ENCODE peak calls at places on chromosome 6, in seven cellular contexts. J is H54, U is adrenal gland, N is HepG2, P is tibial nerve, X is K562, O is GM12878. A is an unnamed sample.

GRCh38 chr6:113875470-113875869 is 18.3 kb downstream of the MARCKS start:
- DNase-seq in O (no peak), P (no peak), U (no peak), N (no peak), X (no peak), J (no peak), A (no peak)

GRCh38 chr6:25703005-25703404 is 51.0 kb downstream of the SCGN start:
- DNase-seq in U (no peak), P (no peak), N (peak), X (no peak), O (no peak), J (no peak), A (no peak)

GRCh38 chr6:115360602-115361325 is 699.9 kb downstream of the FRK start:
- DNase-seq in O (no peak), X (no peak), P (no peak), J (no peak), U (no peak), N (no peak), A (no peak)

GRCh38 chr6:48826884-48827701 is 636.0 kb downstream of the MMUT start:
- DNase-seq in J (peak), U (no peak), P (no peak), O (no peak), X (no peak), N (no peak), A (peak)

GRCh38 chr6:45630801-45631200 is 253.1 kb upstream of the SUPT3H start:
- DNase-seq in U (no peak), X (no peak), P (no peak), N (no peak), O (no peak), J (no peak), A (no peak)

GRCh38 chr6:154593122-154593521 is 82.6 kb upstream of the CNKSR3 start:
- DNase-seq in P (no peak), N (peak), U (no peak), O (no peak), X (peak), J (no peak), A (no peak)

GRCh38 chr6:142913036-142913510 is 31.9 kb downstream of the HIVEP2 start:
- DNase-seq in P (no peak), X (no peak), J (no peak), U (no peak), O (peak), N (no peak), A (no peak)

GRCh38 chr6:14354919-14355572 is 237.5 kb downstream of the CD83 start:
- DNase-seq in P (peak), O (no peak), X (no peak), N (no peak), U (peak), J (peak), A (no peak)

GRCh38 chr6:17394192-17394611 is 807 bp downstream of the CAP2 start:
- DNase-seq in J (peak), P (peak), U (peak), X (peak), N (peak), O (no peak), A (no peak)

GRCh38 chr6:53717571-53717970 is 52.0 kb upstream of the KLHL31 start:
- DNase-seq in O (no peak), N (no peak), U (no peak), X (no peak), J (no peak), P (no peak), A (no peak)

GRCh38 chr6:19024737-19025136 is 637.6 kb downstream of the RNF144B start:
- DNase-seq in X (no peak), P (peak), J (no peak), U (no peak), O (no peak), N (peak), A (no peak)

GRCh38 chr6:91816335-91816734 is 1229.5 kb upstream of the MAP3K7 start:
- DNase-seq in U (no peak), O (no peak), J (no peak), N (no peak), P (no peak), X (no peak), A (no peak)

GRCh38 chr6:103113416-103113815 is 1719.9 kb downstream of the GRIK2 start:
- DNase-seq in J (no peak), X (no peak), P (no peak), N (no peak), O (no peak), U (no peak), A (no peak)

GRCh38 chr6:87825865-87826264 is 123.8 kb upstream of the AKIRIN2 start:
- DNase-seq in P (no peak), N (peak), O (no peak), U (no peak), J (no peak), X (no peak), A (no peak)

GRCh38 chr6:32785781-32786533 is 22.6 kb upstream of the HLA-DQB2 start:
- DNase-seq in N (peak), U (peak), O (peak), X (peak), P (peak), J (no peak), A (peak)

GRCh38 chr6:41939848-41940758 is 1.5 kb downstream of the CCND3 start:
- DNase-seq in X (peak), U (peak), N (no peak), P (no peak), O (no peak), J (no peak), A (peak)

GRCh38 chr6:154306696-154307095 is 49.9 kb downstream of the IPCEF1 start:
- DNase-seq in N (no peak), J (no peak), P (no peak), O (peak), U (no peak), X (no peak), A (no peak)

GRCh38 chr6:64266351-64266821 is 630.8 kb downstream of the PHF3 start:
- DNase-seq in J (no peak), O (peak), U (no peak), N (no peak), P (no peak), X (no peak), A (no peak)

GRCh38 chr6:102798631-102799030 is 1405.1 kb downstream of the GRIK2 start:
- DNase-seq in P (no peak), U (no peak), J (no peak), X (no peak), O (no peak), N (no peak), A (no peak)

GRCh38 chr6:1285589-1286340 is 26.1 kb upstream of the FOXQ1 start:
- DNase-seq in U (no peak), N (no peak), P (no peak), X (no peak), O (no peak), J (peak), A (no peak)

GRCh38 chr6:100892693-100893092 is 11.6 kb upstream of the ASCC3 start:
- DNase-seq in N (no peak), O (no peak), U (no peak), X (no peak), J (no peak), P (no peak), A (no peak)

GRCh38 chr6:129029778-129030177 is 146.8 kb downstream of the LAMA2 start:
- DNase-seq in O (no peak), U (no peak), P (no peak), X (no peak), J (no peak), N (no peak), A (no peak)

GRCh38 chr6:114514153-114514552 is 171.3 kb upstream of the HS3ST5 start:
- DNase-seq in J (no peak), N (peak), X (no peak), P (no peak), U (no peak), O (no peak), A (no peak)

GRCh38 chr6:86045038-86045437 is 402.4 kb upstream of the SYNCRIP start:
- DNase-seq in O (no peak), P (no peak), J (no peak), X (no peak), U (no peak), N (no peak), A (no peak)

GRCh38 chr6:149147939-149148718 is 169.4 kb upstream of the TAB2 start:
- DNase-seq in O (no peak), X (no peak), P (no peak), N (no peak), J (no peak), U (no peak), A (no peak)

GRCh38 chr6:16836186-16836981 is 75.1 kb upstream of the ATXN1 start:
- DNase-seq in J (no peak), N (no peak), O (peak), U (no peak), X (no peak), P (no peak), A (no peak)

GRCh38 chr6:41640436-41640835 is 2.2 kb downstream of the MDFI start:
- DNase-seq in J (no peak), N (no peak), O (no peak), X (no peak), P (no peak), U (no peak), A (no peak)

GRCh38 chr6:119915971-119916370 is 566.4 kb upstream of the MAN1A1 start:
- DNase-seq in O (no peak), N (no peak), P (no peak), U (no peak), J (no peak), X (no peak), A (no peak)

GRCh38 chr6:46220351-46221220 is 49.8 kb upstream of the ENPP5 start:
- DNase-seq in O (peak), X (no peak), N (no peak), P (no peak), J (no peak), U (no peak), A (no peak)

GRCh38 chr6:166728884-166729530 is 102.0 kb upstream of the RPS6KA2 start:
- DNase-seq in P (no peak), J (no peak), O (no peak), N (no peak), U (no peak), X (no peak), A (no peak)

GRCh38 chr6:28474441-28475219 is 31.3 kb upstream of the ZSCAN23 start:
- DNase-seq in J (peak), N (peak), U (peak), O (peak), X (peak), P (no peak), A (peak)

GRCh38 chr6:167094436-167094819 is 28.5 kb upstream of the CCR6 start:
- DNase-seq in N (no peak), U (no peak), J (no peak), P (no peak), O (no peak), X (no peak), A (no peak)

GRCh38 chr6:47229255-47229654 is 80.5 kb downstream of the TNFRSF21 start:
- DNase-seq in N (no peak), O (no peak), X (no peak), U (no peak), J (no peak), P (no peak), A (no peak)

GRCh38 chr6:167998206-167998605 is 735 bp downstream of the KIF25 start:
- DNase-seq in O (no peak), X (no peak), U (no peak), J (no peak), P (no peak), N (no peak), A (no peak)

GRCh38 chr6:158019416-158019815 is 37.8 kb downstream of the SYNJ2 start:
- DNase-seq in J (no peak), P (no peak), O (no peak), U (no peak), N (no peak), X (no peak), A (no peak)

GRCh38 chr6:56808871-56809359 is 146.0 kb upstream of the BEND6 start:
- DNase-seq in P (no peak), U (no peak), N (no peak), O (no peak), X (no peak), J (peak), A (no peak)

GRCh38 chr6:6317825-6318733 is 2.4 kb downstream of the F13A1 start:
- DNase-seq in P (no peak), O (no peak), J (no peak), U (no peak), N (no peak), X (no peak), A (no peak)

GRCh38 chr6:6317386-6317785 is 3.1 kb downstream of the F13A1 start:
- DNase-seq in O (no peak), X (no peak), U (no peak), J (no peak), P (no peak), N (no peak), A (no peak)

GRCh38 chr6:6320901-6321300 is 439 bp upstream of the F13A1 start:
- DNase-seq in X (no peak), J (no peak), N (no peak), P (no peak), U (no peak), O (no peak), A (no peak)

GRCh38 chr6:6323352-6323751 is 2.9 kb upstream of the F13A1 start:
- DNase-seq in J (no peak), O (no peak), U (no peak), P (no peak), X (no peak), N (no peak), A (no peak)

GRCh38 chr6:6319947-6320811 is at the start of gene F13A1:
- DNase-seq in P (no peak), O (no peak), N (no peak), U (no peak), X (no peak), J (no peak), A (no peak)
- TF ChIP-seq POLR2A in P (no peak), O (no peak), N (no peak), U (peak), X (no peak), J (no peak), A (no peak)

DNA sequence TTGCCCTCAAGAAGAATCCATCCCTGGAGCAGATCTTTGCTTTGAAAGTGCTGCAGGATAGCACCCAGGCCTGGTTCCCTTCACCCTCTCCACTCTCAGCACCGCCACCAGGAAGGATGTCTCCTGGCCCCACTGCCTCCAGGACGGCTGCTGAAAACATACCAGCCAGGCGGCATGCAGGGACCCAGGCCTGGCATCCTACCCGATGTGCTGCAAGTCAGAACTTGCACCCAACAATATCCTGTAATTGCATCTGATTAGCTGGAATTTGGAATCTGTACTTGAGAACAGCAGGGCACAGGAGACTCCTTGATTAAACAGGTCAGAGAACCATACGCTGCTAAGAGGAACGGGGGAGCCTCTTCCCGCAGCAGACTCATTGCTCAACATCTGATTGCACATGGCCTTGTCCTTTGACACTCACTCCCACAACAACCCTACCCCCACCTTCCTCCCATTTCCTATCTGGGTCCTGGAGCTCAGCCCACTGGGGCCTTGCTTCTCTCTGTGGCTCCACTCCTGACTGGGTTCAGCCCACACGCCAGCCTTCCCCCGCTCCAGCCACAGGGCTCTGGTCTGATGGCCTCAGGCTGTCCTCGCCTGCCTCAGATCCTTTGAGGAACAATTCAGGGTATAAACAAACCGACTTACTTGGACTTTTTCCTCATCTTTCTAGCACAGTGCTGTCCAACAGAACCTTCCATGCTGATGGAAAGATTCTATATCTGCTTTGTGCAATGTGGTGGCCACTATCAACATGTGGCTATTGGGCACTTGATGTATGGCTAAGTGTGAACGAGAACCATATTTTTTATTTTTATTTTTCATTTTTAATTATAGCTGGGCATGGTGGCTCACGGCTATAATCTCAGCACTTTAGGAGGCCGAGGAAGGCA is 78.0 kb downstream of the FGD2 start:
- DNase-seq in U (peak), J (no peak), N (peak), O (no peak), P (peak), X (peak), A (peak)
- TF ChIP-seq POLR2A in U (peak), J (no peak), N (peak), O (no peak), P (no peak), X (peak), A (no peak)

GRCh38 chr6:44128020-44128917 is 915 bp downstream of the TMEM63B start:
- DNase-seq in J (peak), O (no peak), N (peak), X (peak), U (peak), P (peak), A (peak)

GRCh38 chr6:44126320-44127149 is 717 bp downstream of the MRPL14 start:
- DNase-seq in J (peak), X (peak), O (peak), P (peak), U (peak), N (peak), A (peak)

GRCh38 chr6:44123544-44123943 is 3.7 kb downstream of the MRPL14 start:
- DNase-seq in X (no peak), N (no peak), J (no peak), O (no peak), U (no peak), P (no peak), A (no peak)

GRCh38 chr6:44129841-44130322 is 2.5 kb downstream of the TMEM63B start:
- DNase-seq in N (peak), P (no peak), X (peak), J (no peak), U (no peak), O (no peak), A (peak)

DNA sequence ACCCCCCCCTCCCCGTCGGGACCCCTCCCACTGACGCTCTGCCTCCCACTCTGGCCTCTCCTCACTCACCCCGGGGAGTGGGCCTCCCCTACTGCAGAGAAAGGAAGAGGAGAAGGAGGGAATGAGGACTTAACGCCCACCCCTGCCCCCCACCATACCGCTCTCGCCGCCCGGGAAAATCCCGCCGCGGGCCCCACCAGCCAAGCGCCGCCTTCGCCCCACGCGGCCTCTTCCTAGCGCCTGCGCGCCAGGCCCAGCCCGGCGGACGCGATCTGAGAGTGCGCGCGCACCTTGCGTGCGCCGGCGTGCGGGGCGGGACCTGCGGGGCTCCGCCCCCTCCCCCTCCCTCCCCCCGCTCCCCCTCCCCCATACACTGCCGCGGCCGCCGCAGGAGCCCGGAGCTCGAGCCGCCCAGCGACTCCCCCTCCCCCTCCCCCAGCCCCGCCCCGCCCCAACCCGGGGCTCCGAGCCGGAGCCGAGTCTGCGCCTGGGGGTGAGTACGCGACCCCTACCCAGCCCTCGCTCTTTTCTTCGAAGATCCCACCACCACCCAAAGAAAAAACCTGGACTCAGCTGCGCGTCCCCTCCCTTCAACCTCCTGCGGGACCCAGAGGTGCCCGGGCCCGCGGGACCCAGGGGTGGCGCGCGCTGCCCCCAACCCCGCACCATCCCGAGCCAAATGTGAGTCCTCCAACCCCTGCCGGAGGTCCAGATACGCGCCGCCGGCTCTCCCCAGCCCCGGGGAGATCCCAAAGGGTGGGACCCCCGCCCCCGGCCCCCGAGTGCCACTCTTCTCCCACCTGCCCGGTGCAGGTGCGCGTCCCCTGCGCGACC is at the start of the genes MRPL14 and TMEM63B:
- DNase-seq in U (peak), X (peak), J (peak), N (peak), O (peak), P (peak), A (peak)
- TF ChIP-seq POLR2A in U (peak), X (peak), J (peak), N (peak), O (peak), P (peak), A (peak)

GRCh38 chr6:30646450-30647038 is 389 bp upstream of the C6orf136 start:
- DNase-seq in J (no peak), N (no peak), U (peak), X (peak), O (no peak), P (peak), A (peak)

GRCh38 chr6:30644769-30645168 is 2.2 kb upstream of the C6orf136 start:
- DNase-seq in U (no peak), O (no peak), J (no peak), X (no peak), N (no peak), P (no peak), A (no peak)

GRCh38 chr6:30645989-30646388 is 944 bp upstream of the C6orf136 start:
- DNase-seq in X (peak), O (no peak), P (no peak), U (no peak), N (no peak), J (no peak), A (no peak)

GRCh38 chr6:30647802-30648460 is 998 bp downstream of the C6orf136 start:
- DNase-seq in P (no peak), O (no peak), N (no peak), J (no peak), U (no peak), X (no peak), A (no peak)

DNA sequence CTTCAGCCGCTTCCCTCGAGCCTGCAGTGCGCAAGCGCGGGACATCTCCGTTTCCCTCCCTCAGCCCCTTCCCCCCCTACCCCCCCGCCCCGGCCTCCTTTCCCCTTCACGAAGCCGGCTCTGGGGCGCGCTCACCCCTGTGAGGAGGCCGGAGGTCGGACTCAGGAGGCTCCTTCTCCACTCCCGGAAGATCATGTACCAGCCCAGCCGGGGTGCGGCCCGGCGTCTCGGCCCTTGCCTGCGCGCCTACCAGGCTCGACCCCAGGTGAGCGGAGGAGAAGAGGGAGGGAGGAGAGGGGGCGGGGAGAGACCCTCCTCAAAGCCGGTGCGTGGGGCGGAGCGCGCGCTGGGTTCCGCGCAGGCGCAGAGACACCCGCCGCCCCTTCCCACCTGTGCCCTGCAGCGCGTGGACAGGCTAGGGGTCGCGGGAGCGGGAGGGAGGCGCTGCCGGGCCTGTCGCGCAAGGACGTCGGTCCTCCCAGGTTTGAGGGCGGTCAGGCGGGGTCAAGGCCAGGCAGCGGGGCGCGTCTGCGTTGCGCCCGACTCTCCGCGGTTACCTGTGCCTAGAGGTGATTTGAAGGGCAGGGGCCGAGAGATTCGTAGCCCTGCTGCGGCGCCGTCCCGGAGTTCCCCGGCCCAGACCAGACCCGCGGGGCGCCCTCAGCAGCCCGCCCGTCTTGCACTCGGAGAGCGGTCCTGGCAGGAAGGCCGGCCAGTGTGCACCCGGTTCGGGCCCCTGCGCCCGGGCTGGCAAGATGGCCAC is at the start of gene C6orf136:
- DNase-seq in U (peak), P (peak), N (peak), O (peak), X (peak), J (peak), A (peak)
- TF ChIP-seq POLR2A in U (peak), P (no peak), N (peak), O (peak), X (peak), J (peak), A (peak)

A was measured in erythroblast.